ENCODE peak calls at places on chromosomes 11 and 22, in four cellular contexts. M is aorta, N is GM04504, O is lower lobe of right lung. Y is an unnamed sample.
A peak's percentile ranks its signal among the peaks of the same experiment; 100 is the strongest.

GRCh38 chr11:43942651-43943356 is 367 bp downstream of the C11orf96 start:
- DNase-seq in M (no peak), O (peak; percentile 52), N (no peak), Y (no peak)

GRCh38 chr11:44457862-44458261 is 107.6 kb upstream of the CD82 start:
- DNase-seq in N (no peak), O (no peak), M (no peak), Y (no peak)

GRCh38 chr11:123624974-123625373 is 29.4 kb downstream of the SCN3B start:
- DNase-seq in M (no peak), O (no peak), N (peak; percentile 17), Y (no peak)

GRCh38 chr11:73950869-73951710 is at the start of gene DNAJB13:
- DNase-seq in N (no peak), M (no peak), O (peak; percentile 64), Y (no peak)

GRCh38 chr22:49958961-49959781 is 1.4 kb upstream of the PIM3 start:
- DNase-seq in O (peak; percentile 50), M (peak; percentile 55), N (no peak), Y (no peak)

GRCh38 chr11:119305556-119306372 is 11.2 kb downstream of the MCAM start:
- DNase-seq in O (no peak), M (no peak), N (no peak), Y (no peak)

GRCh38 chr11:33116535-33116934 is 44.7 kb downstream of the CSTF3 start:
- DNase-seq in M (no peak), N (no peak), O (no peak), Y (no peak)

GRCh38 chr11:131897976-131898375 is 527.6 kb downstream of the NTM start:
- DNase-seq in M (no peak), N (no peak), O (no peak), Y (no peak)

GRCh38 chr11:3128356-3129180 is 36.5 kb downstream of the OSBPL5 start:
- DNase-seq in N (no peak), M (peak; percentile 20), O (peak; percentile 38), Y (peak; percentile 34)

GRCh38 chr11:13316528-13316961 is 39.0 kb downstream of the BMAL1 start:
- DNase-seq in N (peak; percentile 72), O (peak; percentile 66), M (peak; percentile 87), Y (no peak)

GRCh38 chr11:117434481-117434880 is 106.8 kb downstream of the CEP164 start:
- DNase-seq in O (no peak), N (no peak), M (no peak), Y (no peak)

GRCh38 chr22:22138915-22139314 is 105.7 kb upstream of the VPREB1 start:
- DNase-seq in N (no peak), M (no peak), O (no peak), Y (no peak)

Y was measured in CD14-positive monocyte.